ENCODE peak calls at places on chromosome 22, in ten cellular contexts. W is neural progenitor cell, Y is HepG2, P is A549, X is coronary artery, T is BE2C, C is choroid plexus epithelial cell, F is GM23248, M is psoas muscle, G is foreskin fibroblast. Z is an unnamed sample.

GRCh38 chr22:23064381-23065068 is 5.8 kb upstream of the GNAZ start:
- DNase-seq in C (no peak), M (peak), Y (no peak), G (no peak), P (no peak), F (no peak), T (no peak), W (no peak), X (peak), Z (no peak)

GRCh38 chr22:39778055-39778454 is 115.5 kb downstream of the ENTHD1 start:
- DNase-seq in G (no peak), T (no peak), P (no peak), C (no peak), X (no peak), Y (no peak), W (no peak), M (no peak), F (no peak), Z (no peak)

GRCh38 chr22:17919276-17920144 is 104.9 kb downstream of the MICAL3 start:
- DNase-seq in M (no peak), C (no peak), F (no peak), T (no peak), P (no peak), Y (no peak), G (no peak), W (no peak), X (no peak), Z (no peak)

GRCh38 chr22:45231293-45231692 is 9.4 kb downstream of the KIAA0930 start:
- DNase-seq in W (no peak), G (no peak), F (no peak), Y (no peak), C (no peak), M (peak), T (no peak), X (no peak), P (no peak), Z (no peak)

GRCh38 chr22:50046481-50047245 is 11.4 kb downstream of the TTLL8 start:
- DNase-seq in C (no peak), P (no peak), Y (no peak), F (no peak), M (no peak), G (no peak), T (no peak), W (no peak), X (no peak), Z (no peak)

GRCh38 chr22:45934659-45935341 is 42.2 kb downstream of the WNT7B start:
- DNase-seq in M (no peak), Y (peak), P (peak), X (no peak), W (no peak), C (peak), T (peak), G (peak), F (peak), Z (peak)

GRCh38 chr22:49951986-49952896 is 8.3 kb upstream of the PIM3 start:
- DNase-seq in T (no peak), F (peak), M (no peak), W (no peak), G (peak), X (no peak), Y (peak), C (peak), P (peak), Z (no peak)

GRCh38 chr22:30878516-30879365 is 89.8 kb downstream of the MORC2 start:
- DNase-seq in F (no peak), Y (peak), T (peak), X (no peak), W (no peak), C (peak), P (no peak), G (peak), M (no peak), Z (no peak)

GRCh38 chr22:30809086-30809485 is 114.4 kb downstream of the OSBP2 start:
- DNase-seq in F (peak), X (no peak), C (no peak), Y (no peak), T (no peak), P (no peak), W (no peak), M (no peak), G (no peak), Z (peak)

GRCh38 chr22:28246392-28246791 is 327.3 kb upstream of the PITPNB start:
- DNase-seq in P (no peak), G (peak), C (peak), M (no peak), X (no peak), T (no peak), Y (no peak), W (no peak), F (peak), Z (peak)

GRCh38 chr22:47295226-47295901 is 532.9 kb downstream of the TBC1D22A start:
- DNase-seq in X (no peak), C (no peak), M (no peak), F (no peak), W (no peak), P (no peak), Y (no peak), T (no peak), G (no peak), Z (no peak)

GRCh38 chr22:24161909-24162308 is 19.4 kb upstream of the SUSD2 start:
- DNase-seq in M (no peak), Y (no peak), P (no peak), C (no peak), T (no peak), X (no peak), F (no peak), G (no peak), W (no peak), Z (no peak)

GRCh38 chr22:50260801-50261614 is 475 bp downstream of the MAPK12 start:
- DNase-seq in G (peak), C (peak), M (peak), Y (no peak), W (peak), X (no peak), F (peak), P (peak), T (peak), Z (no peak)

GRCh38 chr22:39627208-39627607 is 56.7 kb downstream of the CACNA1I start:
- DNase-seq in G (no peak), C (no peak), M (no peak), W (no peak), T (no peak), X (no peak), P (no peak), Y (no peak), F (no peak), Z (no peak)

GRCh38 chr22:29820941-29821789 is 16.9 kb downstream of the ASCC2 start:
- DNase-seq in C (peak), G (peak), M (peak), W (no peak), Y (peak), F (peak), T (peak), X (peak), P (peak), Z (peak)

GRCh38 chr22:27715078-27715477 is 86.5 kb downstream of the MN1 start:
- DNase-seq in P (no peak), C (peak), W (peak), F (no peak), M (peak), T (peak), G (no peak), X (no peak), Y (no peak), Z (no peak)

GRCh38 chr22:38467438-38467903 is 425 bp upstream of the KDELR3 start:
- DNase-seq in Y (no peak), T (no peak), X (no peak), W (no peak), C (no peak), M (no peak), G (no peak), F (no peak), P (no peak), Z (no peak)

GRCh38 chr22:37631448-37632173 is 7.9 kb upstream of the SH3BP1 start:
- DNase-seq in M (no peak), C (no peak), F (no peak), G (no peak), T (no peak), P (no peak), W (no peak), X (no peak), Y (peak), Z (no peak)

GRCh38 chr22:24129980-24130379 is 51.3 kb upstream of the SUSD2 start:
- DNase-seq in F (no peak), G (no peak), Y (no peak), M (no peak), X (no peak), T (no peak), W (no peak), C (no peak), P (no peak), Z (no peak)

GRCh38 chr22:37179622-37180420 is 8.2 kb downstream of the C1QTNF6 start:
- DNase-seq in T (no peak), M (peak), X (no peak), C (no peak), W (no peak), F (no peak), P (peak), Y (no peak), G (no peak), Z (no peak)

GRCh38 chr22:20987375-20987774 is 5.3 kb downstream of the LZTR1 start:
- DNase-seq in W (no peak), F (no peak), Y (no peak), G (no peak), M (no peak), T (no peak), C (no peak), X (no peak), P (no peak), Z (no peak)

GRCh38 chr22:22001664-22002525 is 19.3 kb upstream of the TOP3B start:
- DNase-seq in M (no peak), W (no peak), X (no peak), F (no peak), C (no peak), Y (no peak), G (no peak), P (no peak), T (no peak), Z (no peak)

GRCh38 chr22:20031732-20032406 is 11.0 kb downstream of the TANGO2 start:
- DNase-seq in G (no peak), Y (no peak), X (no peak), T (no peak), W (no peak), F (no peak), C (no peak), P (no peak), M (no peak), Z (no peak)

GRCh38 chr22:30015229-30015797 is 65.0 kb upstream of the HORMAD2 start:
- DNase-seq in C (no peak), G (peak), P (no peak), X (no peak), M (no peak), F (no peak), T (no peak), W (no peak), Y (no peak), Z (no peak)

GRCh38 chr22:22110548-22111266 is 128.1 kb upstream of the TOP3B start:
- DNase-seq in F (peak), P (peak), T (peak), X (no peak), W (peak), C (peak), G (peak), Y (no peak), M (no peak), Z (peak)

GRCh38 chr22:22884010-22884887 is 3.4 kb upstream of the IGLL5 start:
- DNase-seq in C (peak), F (peak), Y (peak), T (peak), M (no peak), X (peak), G (peak), W (peak), P (peak), Z (no peak)

GRCh38 chr22:49827853-49828598 is at the start of gene BRD1:
- DNase-seq in Y (no peak), X (no peak), W (peak), M (peak), C (peak), F (peak), T (peak), G (peak), P (peak), Z (no peak)

GRCh38 chr22:28002863-28003565 is 84.0 kb upstream of the PITPNB start:
- DNase-seq in F (peak), T (no peak), G (peak), X (no peak), P (no peak), C (peak), Y (no peak), M (no peak), W (no peak), Z (no peak)

GRCh38 chr22:47089796-47090460 is 327.5 kb downstream of the TBC1D22A start:
- DNase-seq in P (no peak), Y (no peak), X (no peak), G (no peak), W (no peak), C (no peak), T (no peak), M (no peak), F (no peak), Z (no peak)

GRCh38 chr22:34416321-34416900 is 496.1 kb upstream of the LARGE1 start:
- DNase-seq in X (no peak), M (no peak), G (no peak), C (no peak), T (no peak), Y (no peak), P (no peak), W (peak), F (no peak), Z (no peak)

GRCh38 chr22:28893810-28894209 is 10.4 kb downstream of the ZNRF3 start:
- DNase-seq in X (no peak), Y (no peak), T (no peak), F (no peak), P (no peak), W (no peak), M (no peak), C (no peak), G (no peak), Z (no peak)

GRCh38 chr22:43417555-43417954 is 5.7 kb downstream of the MPPED1 start:
- DNase-seq in G (no peak), P (no peak), X (no peak), M (no peak), T (no peak), W (peak), C (no peak), F (no peak), Y (no peak), Z (no peak)
- H3K4me3 ChIP-seq in G (no peak), P (no peak), X (no peak), M (no peak), T (no peak), W (no peak), C (no peak), F (no peak), Y (no peak), Z (no peak)

DNA sequence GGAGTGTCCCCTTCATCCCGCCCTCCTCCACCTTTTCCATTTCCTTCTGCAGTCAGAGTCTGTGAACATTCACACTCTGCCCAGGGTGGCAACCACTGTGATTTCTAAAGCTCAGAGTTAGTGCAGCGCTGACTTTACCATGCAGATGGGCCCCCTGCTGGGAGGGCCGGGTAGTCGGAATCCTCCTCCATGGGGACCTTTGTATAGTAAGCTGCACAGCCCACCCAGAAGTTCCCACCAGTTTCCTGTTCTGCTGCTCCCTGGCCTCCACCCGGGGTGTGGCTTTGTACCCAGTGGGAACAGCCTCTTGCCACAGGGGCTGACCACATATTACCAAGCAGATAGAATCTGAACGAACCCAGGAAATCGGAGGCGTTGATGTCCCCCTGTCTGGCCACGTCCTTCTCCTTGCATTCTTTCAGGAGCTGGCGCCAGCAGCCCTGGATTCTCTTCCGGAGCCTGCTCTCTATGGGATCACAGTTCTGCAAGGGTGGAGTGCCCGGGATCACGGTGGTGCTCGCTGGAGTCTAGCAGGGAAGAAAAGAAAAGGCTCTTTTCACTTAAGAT is 125.3 kb downstream of the MPPED1 start:
- DNase-seq in Y (peak), C (no peak), M (no peak), F (no peak), P (no peak), T (peak), W (no peak), X (no peak), G (no peak), Z (no peak)
- H3K4me3 ChIP-seq in Y (no peak), C (no peak), M (no peak), F (no peak), P (no peak), T (no peak), W (no peak), X (no peak), G (no peak), Z (no peak)

DNA sequence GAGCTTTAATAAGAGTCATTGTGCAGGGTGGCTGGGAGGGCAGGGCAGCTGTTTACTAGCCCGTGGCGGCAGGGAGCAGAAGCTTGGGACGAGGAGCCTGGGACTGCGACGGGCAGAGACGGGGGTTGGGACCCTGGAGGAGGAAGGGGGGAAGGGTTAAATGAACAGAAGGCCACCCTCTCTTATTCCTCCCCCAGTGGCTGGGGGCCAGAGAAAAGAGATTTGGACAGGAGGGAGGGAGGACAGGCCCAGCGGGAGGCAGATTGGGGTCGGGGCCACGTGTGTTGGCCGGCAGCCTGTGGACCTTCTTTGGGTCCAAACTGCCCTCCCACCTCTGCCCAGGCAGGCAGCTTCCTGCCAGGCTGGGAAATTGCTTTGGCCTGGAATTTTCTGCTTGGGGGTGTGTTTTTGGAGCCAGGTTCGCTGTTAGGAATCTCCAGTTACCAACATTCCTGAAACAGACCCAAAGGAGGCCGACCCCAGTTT is 50.2 kb downstream of the APOL3 start:
- DNase-seq in P (no peak), W (no peak), Y (no peak), F (no peak), X (no peak), M (peak), C (no peak), G (no peak), T (no peak), Z (no peak)
- H3K4me3 ChIP-seq in P (no peak), W (no peak), Y (no peak), F (no peak), X (peak), M (no peak), C (no peak), G (no peak), T (no peak), Z (no peak)

GRCh38 chr22:26548984-26549383 is 36.7 kb upstream of the TFIP11 start:
- DNase-seq in C (no peak), Y (no peak), W (no peak), M (no peak), T (no peak), F (no peak), P (no peak), G (no peak), X (no peak), Z (no peak)

GRCh38 chr22:26552466-26552865 is 37.5 kb downstream of the TPST2 start:
- DNase-seq in W (no peak), G (no peak), C (peak), Y (no peak), P (no peak), X (no peak), M (no peak), T (no peak), F (peak), Z (peak)

GRCh38 chr22:26551568-26551967 is 38.4 kb downstream of the TPST2 start:
- DNase-seq in M (no peak), P (no peak), C (no peak), X (no peak), F (no peak), Y (no peak), W (no peak), T (no peak), G (no peak), Z (no peak)

GRCh38 chr22:26549902-26550497 is 37.7 kb upstream of the TFIP11 start:
- DNase-seq in T (no peak), Y (peak), M (no peak), F (no peak), G (no peak), X (no peak), W (no peak), C (peak), P (no peak), Z (no peak)

GRCh38 chr22:26550498-26551033 is 38.3 kb upstream of the TFIP11 start:
- DNase-seq in C (peak), P (no peak), W (peak), X (peak), Y (peak), G (peak), T (no peak), M (peak), F (peak), Z (peak)
- H3K4me3 ChIP-seq in C (no peak), P (no peak), W (no peak), X (no peak), Y (no peak), G (no peak), T (no peak), M (no peak), F (no peak), Z (no peak)

DNA sequence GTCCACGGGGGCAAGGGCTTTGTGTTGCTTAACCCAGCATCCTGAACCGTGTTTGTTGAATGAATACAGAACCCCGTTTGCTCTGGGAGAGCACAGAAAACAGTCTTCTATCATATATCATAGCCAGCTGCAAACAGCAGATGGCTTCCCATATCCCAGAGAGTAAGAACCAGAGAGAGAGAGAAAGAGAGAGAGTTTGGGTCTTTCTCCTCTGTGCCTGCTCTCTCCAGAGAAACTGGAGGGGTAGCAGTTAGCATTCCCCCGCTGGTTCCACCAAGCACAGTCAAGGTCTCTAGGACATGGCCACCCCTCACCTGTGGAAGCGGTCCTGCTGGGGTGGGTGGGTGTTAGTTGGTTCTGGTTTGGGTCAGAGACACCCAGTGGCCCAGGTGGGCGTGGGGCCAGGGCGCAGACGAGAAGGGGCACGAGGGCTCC is 487 bp upstream of the TIMP3 start:
- DNase-seq in G (no peak), P (no peak), X (no peak), M (no peak), F (peak), T (no peak), C (peak), W (no peak), Y (no peak), Z (no peak)
- H3K4me3 ChIP-seq in G (peak), P (peak), X (peak), M (peak), F (peak), T (peak), C (peak), W (peak), Y (peak), Z (peak)